ENCODE peak calls at places on chromosomes 11 and 22, in nine cellular contexts. M is tibial nerve, S is A549, I is hepatic stellate cell, X is NCI-H1105, C is AG04450, R is fibroblast of gingiva, L is neural crest cell, U is adipocyte. D is an unnamed sample.

GRCh38 chr11:80899381-80899780 is 1458.6 kb upstream of the TENM4 start:
- DNase-seq in M (no peak), C (no peak), S (no peak), L (no peak), X (peak), U (no peak), I (no peak), R (peak), D (peak)

GRCh38 chr11:95301497-95301896 is 70.5 kb upstream of the SESN3 start:
- DNase-seq in X (peak), U (peak), M (no peak), L (no peak), C (no peak), I (no peak), R (no peak), S (no peak), D (no peak)

GRCh38 chr11:3920148-3920852 is 64.8 kb downstream of the STIM1 start:
- DNase-seq in I (no peak), S (no peak), C (no peak), X (no peak), U (peak), M (peak), L (no peak), R (peak), D (peak)

GRCh38 chr11:115425816-115426215 is 78.4 kb downstream of the CADM1 start:
- DNase-seq in U (no peak), R (no peak), I (no peak), L (no peak), S (no peak), M (no peak), X (no peak), C (no peak), D (no peak)

GRCh38 chr11:83151274-83151977 is 5.5 kb upstream of the PCF11 start:
- DNase-seq in C (no peak), M (no peak), S (no peak), U (no peak), I (no peak), L (no peak), X (no peak), R (no peak), D (no peak)

GRCh38 chr11:416757-417621 is 2.2 kb upstream of the SIGIRR start:
- DNase-seq in C (no peak), U (peak), S (no peak), L (no peak), I (peak), M (no peak), X (peak), R (no peak), D (no peak)

GRCh38 chr11:75812542-75813040 is 2.4 kb upstream of the UVRAG start:
- DNase-seq in C (no peak), I (no peak), S (no peak), U (no peak), X (no peak), R (no peak), L (no peak), M (no peak), D (no peak)

GRCh38 chr11:132035736-132036135 is 665.3 kb downstream of the NTM start:
- DNase-seq in C (no peak), R (no peak), U (no peak), M (no peak), I (no peak), L (no peak), S (no peak), X (no peak), D (no peak)

GRCh38 chr11:27205269-27205668 is 157.7 kb downstream of the CCDC34 start:
- DNase-seq in R (peak), X (no peak), I (no peak), S (no peak), C (no peak), L (no peak), U (peak), M (no peak), D (no peak)

GRCh38 chr22:43270949-43271348 is 72.2 kb downstream of the SCUBE1 start:
- DNase-seq in L (no peak), R (no peak), M (no peak), I (no peak), X (no peak), U (no peak), S (no peak), C (no peak), D (no peak)

D was measured in choroid plexus epithelial cell.